ENCODE peak calls at places on chromosomes 4 and X, in ten cellular contexts. One of them, this sample, is unnamed.

GRCh38 chr4:100479971-100480370 is 37.9 kb downstream of the EMCN start:
- DNase-seq in nephron progenitor cell: no peak
- DNase-seq in CD8-positive, alpha-beta T cell: no peak
- DNase-seq in spleen: no peak
- DNase-seq in NCI-H774: no peak
- DNase-seq in NCI-H2171 treated with DMSO at 0.1 percent for 48 hours: no peak
- DNase-seq in NCI-H748 treated with DMSO at 0.1 percent for 48 hours: no peak
- DNase-seq in amniotic stem cell: no peak
- DNase-seq in K562: no peak
- DNase-seq in H4: no peak
- DNase-seq in this sample: no peak

GRCh38 chrX:10086683-10087082 is 70.1 kb upstream of the CLCN4 start:
- DNase-seq in nephron progenitor cell: no peak
- DNase-seq in CD8-positive, alpha-beta T cell: no peak
- DNase-seq in spleen: no peak
- DNase-seq in NCI-H774: no peak
- DNase-seq in NCI-H2171 treated with DMSO at 0.1 percent for 48 hours: no peak
- DNase-seq in NCI-H748 treated with DMSO at 0.1 percent for 48 hours: no peak
- DNase-seq in amniotic stem cell: no peak
- DNase-seq in K562: no peak
- DNase-seq in H4: no peak
- DNase-seq in this sample: no peak

GRCh38 chrX:5390376-5390775 is 838.3 kb downstream of the NLGN4X start:
- DNase-seq in nephron progenitor cell: no peak
- DNase-seq in CD8-positive, alpha-beta T cell: no peak
- DNase-seq in spleen: no peak
- DNase-seq in NCI-H774: no peak
- DNase-seq in NCI-H2171 treated with DMSO at 0.1 percent for 48 hours: no peak
- DNase-seq in NCI-H748 treated with DMSO at 0.1 percent for 48 hours: no peak
- DNase-seq in amniotic stem cell: no peak
- DNase-seq in K562: no peak
- DNase-seq in H4: no peak
- DNase-seq in this sample: no peak

GRCh38 chr4:158914178-158914577 is 145.4 kb downstream of the FNIP2 start:
- DNase-seq in nephron progenitor cell: no peak
- DNase-seq in CD8-positive, alpha-beta T cell: no peak
- DNase-seq in spleen: no peak
- DNase-seq in NCI-H774: no peak
- DNase-seq in NCI-H2171 treated with DMSO at 0.1 percent for 48 hours: no peak
- DNase-seq in NCI-H748 treated with DMSO at 0.1 percent for 48 hours: no peak
- DNase-seq in amniotic stem cell: peak; percentile 53
- DNase-seq in K562: no peak
- DNase-seq in H4: no peak
- DNase-seq in this sample: no peak

GRCh38 chr4:2261853-2262144 is at the start of gene MXD4:
- DNase-seq in nephron progenitor cell: no peak
- DNase-seq in CD8-positive, alpha-beta T cell: no peak
- DNase-seq in spleen: no peak
- DNase-seq in NCI-H774: no peak
- DNase-seq in NCI-H2171 treated with DMSO at 0.1 percent for 48 hours: no peak
- DNase-seq in NCI-H748 treated with DMSO at 0.1 percent for 48 hours: no peak
- DNase-seq in amniotic stem cell: no peak
- DNase-seq in K562: no peak
- DNase-seq in H4: no peak
- DNase-seq in this sample: no peak

GRCh38 chr4:8050555-8051206 is 107.9 kb downstream of the ABLIM2 start:
- DNase-seq in nephron progenitor cell: peak; percentile 49
- DNase-seq in CD8-positive, alpha-beta T cell: no peak
- DNase-seq in spleen: no peak
- DNase-seq in NCI-H774: peak; percentile 61
- DNase-seq in NCI-H2171 treated with DMSO at 0.1 percent for 48 hours: peak; percentile 66
- DNase-seq in NCI-H748 treated with DMSO at 0.1 percent for 48 hours: peak; percentile 75
- DNase-seq in amniotic stem cell: no peak
- DNase-seq in K562: no peak
- DNase-seq in H4: no peak
- DNase-seq in this sample: peak; percentile 87

GRCh38 chr4:14184265-14184664 is 556.7 kb upstream of the BOD1L1 start:
- DNase-seq in nephron progenitor cell: peak; percentile 16
- DNase-seq in CD8-positive, alpha-beta T cell: no peak
- DNase-seq in spleen: no peak
- DNase-seq in NCI-H774: no peak
- DNase-seq in NCI-H2171 treated with DMSO at 0.1 percent for 48 hours: no peak
- DNase-seq in NCI-H748 treated with DMSO at 0.1 percent for 48 hours: no peak
- DNase-seq in amniotic stem cell: no peak
- DNase-seq in K562: no peak
- DNase-seq in H4: no peak
- DNase-seq in this sample: peak; percentile 72

GRCh38 chr4:167031534-167032156 is 202.6 kb downstream of the SPOCK3 start:
- DNase-seq in nephron progenitor cell: no peak
- DNase-seq in CD8-positive, alpha-beta T cell: no peak
- DNase-seq in spleen: no peak
- DNase-seq in NCI-H774: no peak
- DNase-seq in NCI-H2171 treated with DMSO at 0.1 percent for 48 hours: no peak
- DNase-seq in NCI-H748 treated with DMSO at 0.1 percent for 48 hours: no peak
- DNase-seq in amniotic stem cell: no peak
- DNase-seq in K562: no peak
- DNase-seq in H4: peak; percentile 16
- DNase-seq in this sample: peak; percentile 34

GRCh38 chr4:185134176-185134869 is 8.7 kb upstream of the SLC25A4 start:
- DNase-seq in nephron progenitor cell: no peak
- DNase-seq in CD8-positive, alpha-beta T cell: no peak
- DNase-seq in spleen: no peak
- DNase-seq in NCI-H774: no peak
- DNase-seq in NCI-H2171 treated with DMSO at 0.1 percent for 48 hours: peak; percentile 26
- DNase-seq in NCI-H748 treated with DMSO at 0.1 percent for 48 hours: peak; percentile 42
- DNase-seq in amniotic stem cell: peak; percentile 38
- DNase-seq in K562: peak; percentile 40
- DNase-seq in H4: peak; percentile 43
- DNase-seq in this sample: peak; percentile 40

GRCh38 chr4:117641519-117641918 is 392.8 kb upstream of the NDST3 start:
- DNase-seq in nephron progenitor cell: no peak
- DNase-seq in CD8-positive, alpha-beta T cell: no peak
- DNase-seq in spleen: no peak
- DNase-seq in NCI-H774: no peak
- DNase-seq in NCI-H2171 treated with DMSO at 0.1 percent for 48 hours: no peak
- DNase-seq in NCI-H748 treated with DMSO at 0.1 percent for 48 hours: no peak
- DNase-seq in amniotic stem cell: no peak
- DNase-seq in K562: no peak
- DNase-seq in H4: no peak
- DNase-seq in this sample: no peak

GRCh38 chr4:7280906-7281305 is 88.6 kb downstream of the SORCS2 start:
- DNase-seq in nephron progenitor cell: no peak
- DNase-seq in CD8-positive, alpha-beta T cell: no peak
- DNase-seq in spleen: no peak
- DNase-seq in NCI-H774: no peak
- DNase-seq in NCI-H2171 treated with DMSO at 0.1 percent for 48 hours: no peak
- DNase-seq in NCI-H748 treated with DMSO at 0.1 percent for 48 hours: no peak
- DNase-seq in amniotic stem cell: no peak
- DNase-seq in K562: no peak
- DNase-seq in H4: no peak
- DNase-seq in this sample: peak; percentile 13

GRCh38 chr4:141126769-141127168 is 6.5 kb downstream of the RNF150 start:
- DNase-seq in nephron progenitor cell: no peak
- DNase-seq in CD8-positive, alpha-beta T cell: no peak
- DNase-seq in spleen: no peak
- DNase-seq in NCI-H774: no peak
- DNase-seq in NCI-H2171 treated with DMSO at 0.1 percent for 48 hours: peak; percentile 16
- DNase-seq in NCI-H748 treated with DMSO at 0.1 percent for 48 hours: no peak
- DNase-seq in amniotic stem cell: no peak
- DNase-seq in K562: no peak
- DNase-seq in H4: no peak
- DNase-seq in this sample: peak; percentile 39

GRCh38 chr4:6703786-6704185 is 5.9 kb downstream of the MRFAP1L1 start:
- DNase-seq in nephron progenitor cell: no peak
- DNase-seq in CD8-positive, alpha-beta T cell: no peak
- DNase-seq in spleen: no peak
- DNase-seq in NCI-H774: no peak
- DNase-seq in NCI-H2171 treated with DMSO at 0.1 percent for 48 hours: no peak
- DNase-seq in NCI-H748 treated with DMSO at 0.1 percent for 48 hours: no peak
- DNase-seq in amniotic stem cell: no peak
- DNase-seq in K562: no peak
- DNase-seq in H4: no peak
- DNase-seq in this sample: no peak

GRCh38 chr4:138217567-138217966 is 24.6 kb downstream of the SLC7A11 start:
- DNase-seq in nephron progenitor cell: no peak
- DNase-seq in CD8-positive, alpha-beta T cell: no peak
- DNase-seq in spleen: no peak
- DNase-seq in NCI-H774: no peak
- DNase-seq in NCI-H2171 treated with DMSO at 0.1 percent for 48 hours: no peak
- DNase-seq in NCI-H748 treated with DMSO at 0.1 percent for 48 hours: no peak
- DNase-seq in amniotic stem cell: no peak
- DNase-seq in K562: no peak
- DNase-seq in H4: no peak
- DNase-seq in this sample: peak; percentile 46

This sample was measured in NCI-H69.